ENCODE peak calls at places on chromosome 21, in four cellular contexts. H, F, E and J are unnamed samples.

GRCh38 chr21:24375201-24375600 is 1232.1 kb downstream of the MRPL39 start:
- DNase-seq in H (no peak), F (no peak), E (no peak), J (no peak)

GRCh38 chr21:15749868-15750174 is 20.0 kb downstream of the USP25 start:
- DNase-seq in H (no peak), F (no peak), E (no peak), J (no peak)

GRCh38 chr21:27586986-27587385 is 620.1 kb upstream of the ADAMTS5 start:
- DNase-seq in H (no peak), F (no peak), E (no peak), J (no peak)

GRCh38 chr21:16667395-16667794 is 845.4 kb upstream of the CXADR start:
- DNase-seq in H (no peak), F (no peak), E (no peak), J (no peak)

GRCh38 chr21:43867936-43868335 is 2.9 kb downstream of the AGPAT3 start:
- DNase-seq in H (no peak), F (no peak), E (no peak), J (no peak)

GRCh38 chr21:44011123-44011773 is 861 bp upstream of the TRAPPC10 start:
- DNase-seq in H (no peak), F (no peak), E (no peak), J (peak)

GRCh38 chr21:9780441-9780937 is 740.9 kb upstream of the TPTE start:
- DNase-seq in H (no peak), F (no peak), E (no peak), J (no peak)

GRCh38 chr21:14073615-14074014 is 137.1 kb downstream of the LIPI start:
- DNase-seq in H (no peak), F (no peak), E (peak), J (no peak)

GRCh38 chr21:43619344-43619743 is 39.9 kb downstream of the HSF2BP start:
- DNase-seq in H (no peak), F (no peak), E (no peak), J (no peak)

GRCh38 chr21:26007911-26008579 is 162.5 kb downstream of the APP start:
- DNase-seq in H (no peak), F (no peak), E (no peak), J (no peak)

GRCh38 chr21:10272216-10272615 is 249.2 kb upstream of the TPTE start:
- DNase-seq in H (no peak), F (peak), E (peak), J (no peak)

GRCh38 chr21:17869115-17869514 is 50.0 kb upstream of the C21orf91 start:
- DNase-seq in H (no peak), F (no peak), E (no peak), J (no peak)

GRCh38 chr21:16040601-16041000 is 310.8 kb downstream of the USP25 start:
- DNase-seq in H (no peak), F (no peak), E (no peak), J (peak)

GRCh38 chr21:17777321-17777720 is 41.8 kb downstream of the C21orf91 start:
- DNase-seq in H (no peak), F (no peak), E (no peak), J (no peak)

GRCh38 chr21:16419188-16419874 is 689.5 kb downstream of the USP25 start:
- DNase-seq in H (no peak), F (peak), E (peak), J (peak)

GRCh38 chr21:31577280-31577679 is 82.2 kb upstream of the SOD1 start:
- DNase-seq in H (no peak), F (no peak), E (no peak), J (no peak)

GRCh38 chr21:43758132-43758619 is 17.9 kb downstream of the CSTB start:
- DNase-seq in H (no peak), F (no peak), E (peak), J (peak)

GRCh38 chr21:44923481-44924084 is 2.9 kb upstream of the ITGB2 start:
- DNase-seq in H (no peak), F (no peak), E (no peak), J (no peak)

GRCh38 chr21:32021319-32022027 is 148.7 kb downstream of the HUNK start:
- DNase-seq in H (no peak), F (no peak), E (peak), J (no peak)

GRCh38 chr21:14215971-14216621 is at the start of gene RBM11:
- DNase-seq in H (peak), F (peak), E (peak), J (peak)

GRCh38 chr21:19853709-19854575 is 1144.3 kb upstream of the NCAM2 start:
- DNase-seq in H (no peak), F (no peak), E (no peak), J (no peak)

GRCh38 chr21:22728091-22728490 is 1729.9 kb downstream of the NCAM2 start:
- DNase-seq in H (no peak), F (no peak), E (no peak), J (no peak)

GRCh38 chr21:27070881-27071670 is 104.2 kb upstream of the ADAMTS5 start:
- DNase-seq in H (no peak), F (no peak), E (no peak), J (no peak)

GRCh38 chr21:42321231-42321630 is 6.0 kb upstream of the TFF3 start:
- DNase-seq in H (no peak), F (no peak), E (peak), J (no peak)

GRCh38 chr21:42321845-42322244 is 6.6 kb upstream of the TFF3 start:
- DNase-seq in H (no peak), F (no peak), E (no peak), J (no peak)

GRCh38 chr21:42320791-42321190 is 5.6 kb upstream of the TFF3 start:
- DNase-seq in H (no peak), F (no peak), E (peak), J (no peak)

GRCh38 chr21:42319368-42319767 is 4.2 kb upstream of the TFF3 start:
- DNase-seq in H (peak), F (no peak), E (peak), J (no peak)

GRCh38 chr21:42319851-42320602 is 4.8 kb upstream of the TFF3 start:
- DNase-seq in H (no peak), F (no peak), E (peak), J (no peak)
- TF ChIP-seq CTCF in H (no peak), F (no peak), E (no peak), J (no peak)

DNA sequence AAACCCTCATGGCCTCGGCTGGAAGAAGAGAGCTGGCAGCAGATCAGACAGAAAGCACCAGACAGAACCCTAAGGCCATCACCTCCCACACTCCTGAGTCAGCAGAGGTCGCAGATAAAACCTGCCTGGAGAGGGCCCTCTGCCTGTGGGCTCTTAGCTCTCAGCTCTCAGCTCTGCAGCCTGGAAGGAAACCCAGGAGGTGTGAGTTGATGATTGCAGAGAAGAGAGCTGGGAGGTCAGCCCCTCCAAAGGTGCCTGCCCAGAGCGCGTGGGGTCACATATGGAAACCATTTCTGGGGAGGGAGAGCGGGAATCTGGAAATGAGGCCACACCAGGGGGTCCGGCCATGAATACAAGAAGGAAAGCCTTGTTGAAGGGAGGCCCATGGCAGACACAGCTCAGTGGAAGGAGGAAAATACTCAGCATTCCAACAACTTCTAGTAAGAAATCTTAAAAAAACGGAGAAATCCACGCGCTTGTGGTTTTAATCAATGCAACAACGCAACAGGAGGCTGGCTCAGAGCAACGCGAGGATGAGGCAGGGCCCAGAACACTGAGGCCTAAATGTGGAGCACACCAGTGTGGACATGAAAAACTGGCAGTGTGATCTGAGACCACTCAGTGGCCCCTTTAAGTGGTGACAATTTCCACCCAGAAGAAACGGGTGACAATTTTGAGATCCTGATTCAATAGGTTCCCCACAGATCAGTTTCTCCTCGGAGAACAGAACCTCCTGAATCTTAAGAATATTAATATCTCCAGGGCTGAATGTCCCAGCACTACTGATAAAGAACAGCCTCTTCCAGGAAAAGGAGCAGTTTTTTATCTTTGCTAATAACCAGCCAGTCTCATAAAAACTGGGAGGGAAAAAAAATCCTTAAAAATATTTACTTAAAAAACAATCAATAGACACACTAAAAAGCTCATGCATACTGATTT is 45.7 kb downstream of the PSMG1 start:
- DNase-seq in H (no peak), F (no peak), E (peak), J (peak)
- TF ChIP-seq CTCF in H (no peak), F (no peak), E (no peak), J (no peak)

DNA sequence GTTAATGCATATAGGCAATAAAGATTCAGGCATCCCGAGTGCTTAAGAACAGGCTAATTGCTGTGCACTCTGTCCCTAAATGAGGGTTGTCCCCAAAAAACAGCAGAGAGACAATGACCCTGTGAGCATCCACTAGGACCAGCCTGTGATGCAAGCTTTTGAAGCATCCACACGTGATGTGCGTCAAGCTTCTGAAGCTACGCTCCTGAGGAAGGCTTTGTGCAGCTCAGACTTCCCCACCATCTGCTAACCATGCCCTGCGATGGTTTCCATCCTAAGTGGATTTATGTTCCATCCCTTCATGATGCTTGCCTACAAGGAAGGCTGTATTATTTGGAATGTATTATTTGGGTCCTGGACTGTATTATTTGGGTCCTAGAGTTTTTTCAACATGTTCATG is 69.9 kb upstream of the SIM2 start:
- DNase-seq in H (no peak), F (no peak), E (no peak), J (no peak)
- TF ChIP-seq CTCF in H (no peak), F (no peak), E (no peak), J (no peak)

DNA sequence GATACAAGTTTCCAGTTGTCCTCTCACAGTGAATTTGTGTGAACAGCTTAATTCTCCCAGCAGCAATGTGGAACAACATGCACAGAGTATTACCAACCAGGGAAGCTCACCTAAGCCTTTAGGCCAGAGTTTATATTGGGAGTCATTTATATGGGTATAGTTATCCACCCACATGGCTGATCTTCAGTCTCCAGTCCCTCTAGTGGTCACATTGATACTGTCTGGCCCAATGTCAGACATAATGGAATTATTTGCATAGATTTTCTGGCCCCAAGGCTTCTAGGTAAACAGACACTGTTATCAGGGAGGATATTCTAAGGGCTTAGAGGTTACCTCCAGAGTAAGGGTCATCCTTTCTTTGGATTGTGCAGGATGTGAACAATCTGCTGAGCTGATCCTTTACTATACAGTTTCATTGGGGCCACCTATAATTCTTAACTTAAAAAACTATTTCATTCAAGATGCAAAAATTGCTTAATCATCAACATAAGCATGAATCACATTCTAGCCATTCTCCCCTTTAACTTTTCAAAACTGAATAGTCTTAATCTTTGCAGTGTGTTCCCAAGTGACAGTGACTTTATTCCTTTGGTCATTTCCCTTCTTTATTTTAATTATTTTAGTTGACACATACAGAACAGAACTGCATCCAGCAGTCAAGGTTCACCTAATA is 210.9 kb downstream of the LTN1 start:
- DNase-seq in H (no peak), F (no peak), E (no peak), J (no peak)
- TF ChIP-seq CTCF in H (peak), F (peak), E (no peak), J (peak)

DNA sequence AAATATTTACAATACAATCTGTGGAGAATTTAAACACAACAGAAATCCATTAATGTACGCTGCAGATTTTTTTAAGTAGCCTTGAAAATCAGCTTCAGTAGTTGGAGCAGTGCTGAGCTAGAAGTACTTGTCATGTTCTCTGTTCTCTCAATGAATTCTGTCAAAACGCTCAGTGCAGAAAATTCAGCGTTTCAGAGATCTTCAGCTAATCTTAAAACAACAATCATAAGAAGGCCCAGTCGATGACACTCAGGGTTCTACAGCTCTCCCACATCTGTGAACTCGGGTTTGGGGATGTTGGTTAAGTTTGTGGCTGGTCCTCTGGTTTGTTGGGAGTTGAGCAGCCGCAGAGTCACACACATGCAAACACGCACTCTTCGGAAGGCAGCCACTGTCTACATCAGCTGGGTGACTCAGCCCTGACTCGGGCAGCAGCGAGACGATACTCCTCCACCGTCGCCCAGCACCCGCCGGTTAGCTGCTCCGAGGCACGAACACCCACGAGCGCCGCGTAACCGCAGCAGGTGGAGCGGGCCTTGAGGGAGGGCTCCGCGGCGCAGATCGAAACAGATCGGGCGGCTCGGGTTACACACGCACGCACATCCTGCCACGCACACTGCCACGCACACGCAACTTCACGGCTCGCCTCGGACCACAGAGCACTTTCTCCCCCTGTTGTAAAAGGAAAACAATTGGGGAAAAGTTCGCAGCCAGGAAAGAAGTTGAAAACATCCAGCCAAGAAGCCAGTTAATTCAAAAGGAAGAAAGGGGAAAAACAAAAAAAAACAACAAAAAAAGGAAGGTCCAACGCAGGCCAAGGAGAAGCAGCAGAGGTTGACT is 161.2 kb downstream of the RUNX1 start:
- DNase-seq in H (peak), F (peak), E (peak), J (peak)
- TF ChIP-seq CTCF in H (no peak), F (no peak), E (no peak), J (no peak)

GRCh38 chr21:21688877-21689276 is 690.7 kb downstream of the NCAM2 start:
- DNase-seq in H (no peak), F (no peak), E (no peak), J (peak)
- TF ChIP-seq CTCF in H (no peak), F (no peak), E (no peak), J (peak)

DNA sequence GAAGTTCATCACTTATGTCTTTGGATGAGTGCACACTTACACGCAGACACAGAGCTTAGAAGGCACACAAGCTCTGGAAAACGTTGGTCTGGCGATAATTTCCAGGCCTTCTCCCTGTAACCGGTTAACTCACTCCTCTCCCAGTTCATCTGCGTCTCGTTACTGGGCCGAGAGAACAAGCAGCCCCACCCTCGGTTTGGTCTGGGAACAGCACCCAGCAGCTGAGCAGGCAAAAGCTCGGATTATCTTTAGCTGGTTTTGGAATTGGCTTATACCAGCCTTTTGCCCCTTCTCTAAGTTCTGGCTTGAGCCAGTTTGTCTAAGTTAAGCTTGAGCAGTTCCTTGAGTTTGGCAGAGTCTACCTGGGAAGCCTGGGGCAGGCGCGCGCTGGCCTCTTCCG is 27.3 kb upstream of the COL6A1 start:
- DNase-seq in H (no peak), F (no peak), E (no peak), J (no peak)
- TF ChIP-seq CTCF in H (no peak), F (no peak), E (no peak), J (peak)

DNA sequence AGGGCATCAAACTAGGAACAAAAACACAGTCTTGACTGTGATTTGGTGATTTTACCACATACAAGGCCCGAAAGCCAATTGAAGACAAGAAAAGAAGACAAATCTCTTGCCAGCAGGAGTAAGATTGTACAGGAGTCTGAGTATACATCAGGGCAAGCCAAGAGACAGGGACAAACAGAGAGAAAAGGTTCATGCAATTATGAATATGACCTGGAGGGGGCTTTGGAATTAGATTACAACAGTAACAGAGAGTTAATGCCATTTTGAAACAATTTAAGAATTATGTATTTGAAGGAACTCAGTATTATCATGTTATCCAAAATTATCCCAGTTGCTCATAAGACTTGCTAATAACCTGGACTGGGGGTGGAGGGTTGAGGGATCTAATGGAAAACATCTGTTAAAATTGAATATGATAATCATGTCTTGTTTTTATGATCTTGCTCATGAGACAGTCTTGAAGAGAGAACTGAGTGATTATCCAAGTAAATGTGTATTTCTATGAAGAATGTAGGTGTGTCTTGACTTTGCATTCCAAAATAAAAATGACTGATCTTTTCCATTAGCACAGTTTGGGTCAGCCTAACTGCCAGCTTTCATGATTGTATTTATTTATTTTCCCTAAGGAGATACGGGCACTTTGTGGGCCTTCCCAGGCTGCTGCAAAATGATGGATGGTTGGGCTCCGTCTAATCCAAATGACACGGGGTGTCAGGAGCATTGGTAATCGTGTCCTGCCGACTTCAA is 117.7 kb downstream of the ERG start:
- DNase-seq in H (no peak), F (no peak), E (peak), J (peak)
- TF ChIP-seq CTCF in H (no peak), F (no peak), E (no peak), J (peak)

DNA sequence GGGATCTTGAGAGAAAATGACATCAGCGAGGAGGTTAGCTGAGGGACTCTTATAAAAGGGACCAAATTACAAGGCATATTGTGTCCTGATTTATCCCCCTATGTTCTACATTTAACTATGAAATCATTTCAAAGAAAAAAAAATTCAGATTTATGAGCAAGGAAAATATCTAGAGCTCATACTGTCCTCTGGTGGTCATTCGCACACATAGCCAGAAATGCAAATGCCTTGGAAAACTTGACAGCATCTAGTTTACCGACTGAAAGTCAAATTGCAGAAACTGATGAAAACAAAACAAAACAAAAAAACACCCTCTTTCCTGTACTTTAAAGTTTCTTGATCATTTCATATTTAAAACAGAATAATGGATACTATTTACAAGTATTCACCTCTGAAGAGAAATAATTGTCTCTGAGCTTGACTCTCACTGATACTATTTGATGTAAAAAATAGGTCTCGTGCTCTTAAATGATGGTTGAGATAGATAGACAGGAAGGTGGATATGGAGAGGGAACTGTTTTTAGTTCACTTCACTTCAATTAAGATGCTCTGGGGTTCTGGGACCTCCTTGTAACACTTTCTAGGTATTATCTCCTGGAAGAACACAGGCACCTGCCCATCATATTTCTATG is 253.8 kb downstream of the PCP4 start:
- DNase-seq in H (no peak), F (no peak), E (no peak), J (peak)
- TF ChIP-seq CTCF in H (no peak), F (peak), E (peak), J (peak)